ENCODE peak calls at places on chromosome 17, in ten cellular contexts. Z is activated T-cell treated with anti-CD3 and anti-CD28 coated beads, Interleukin-2, amount 50 U/mL, for 48 hours; G is hypothalamus; L is B cell; H is GM23248; F is stimulated activated CD4-positive, alpha-beta T cell treated with anti-CD3 and anti-CD28 coated beads, Interleukin-1b, Interleukin-23, amount 100 ng/mL, for 1 hour; X is HEK293T; N is NCI-H1694; A is fibroblast of the conjunctiva; V is SK-MEL-5. J is an unnamed sample.

GRCh38 chr17:3510090-3510489 is 34.3 kb downstream of the ASPA start:
- DNase-seq in Z (no peak), G (no peak), L (no peak), H (no peak), F (no peak), X (no peak), N (no peak), A (no peak), V (no peak), J (no peak)

GRCh38 chr17:43020789-43021738 is 1.1 kb downstream of the VAT1 start:
- DNase-seq in Z (no peak), G (peak), L (peak), H (peak), F (no peak), X (peak), N (no peak), A (peak), V (peak), J (peak)

GRCh38 chr17:67019126-67019507 is 25.2 kb upstream of the CACNG1 start:
- DNase-seq in Z (no peak), G (no peak), L (no peak), H (no peak), F (no peak), X (no peak), N (no peak), A (no peak), V (no peak), J (no peak)

GRCh38 chr17:28896884-28897768 is at the start of gene FLOT2:
- DNase-seq in Z (peak), G (peak), L (peak), H (peak), F (peak), X (peak), N (peak), A (no peak), V (peak), J (no peak)

GRCh38 chr17:1800240-1800639 is 29.5 kb downstream of the SMYD4 start:
- DNase-seq in Z (no peak), G (no peak), L (no peak), H (no peak), F (no peak), X (no peak), N (no peak), A (no peak), V (no peak), J (no peak)

GRCh38 chr17:65122836-65123756 is 14.1 kb upstream of the RGS9 start:
- DNase-seq in Z (peak), G (peak), L (peak), H (peak), F (peak), X (peak), N (peak), A (peak), V (peak), J (peak)

GRCh38 chr17:75919611-75920010 is 14.9 kb upstream of the MRPL38 start:
- DNase-seq in Z (no peak), G (no peak), L (no peak), H (no peak), F (no peak), X (no peak), N (no peak), A (no peak), V (no peak), J (no peak)

GRCh38 chr17:43661699-43662431 is at the start of gene MEOX1:
- DNase-seq in Z (peak), G (no peak), L (no peak), H (peak), F (no peak), X (peak), N (no peak), A (peak), V (no peak), J (no peak)

GRCh38 chr17:31593806-31594205 is 202.3 kb downstream of the RAB11FIP4 start:
- DNase-seq in Z (no peak), G (no peak), L (no peak), H (peak), F (no peak), X (no peak), N (peak), A (no peak), V (no peak), J (no peak)

GRCh38 chr17:65987988-65988387 is 203.9 kb downstream of the CEP112 start:
- DNase-seq in Z (peak), G (no peak), L (no peak), H (peak), F (no peak), X (peak), N (no peak), A (peak), V (peak), J (peak)

GRCh38 chr17:82882715-82883446 is 43.1 kb upstream of the ZNF750 start:
- DNase-seq in Z (peak), G (no peak), L (peak), H (no peak), F (peak), X (no peak), N (no peak), A (no peak), V (no peak), J (no peak)

GRCh38 chr17:7236808-7237207 is 2.4 kb downstream of the PHF23 start:
- DNase-seq in Z (no peak), G (no peak), L (no peak), H (no peak), F (no peak), X (no peak), N (no peak), A (no peak), V (no peak), J (no peak)

GRCh38 chr17:45876539-45876938 is 17.8 kb upstream of the MAPT start:
- DNase-seq in Z (no peak), G (no peak), L (no peak), H (no peak), F (no peak), X (no peak), N (no peak), A (no peak), V (no peak), J (no peak)

GRCh38 chr17:15291674-15292361 is 26.7 kb upstream of the PMP22 start:
- DNase-seq in Z (no peak), G (no peak), L (no peak), H (no peak), F (no peak), X (no peak), N (no peak), A (no peak), V (no peak), J (no peak)

GRCh38 chr17:83078378-83079339 is 750 bp upstream of the METRNL start:
- DNase-seq in Z (no peak), G (no peak), L (peak), H (peak), F (no peak), X (peak), N (no peak), A (no peak), V (no peak), J (no peak)

GRCh38 chr17:45052052-45052772 is 780 bp upstream of the DCAKD start:
- DNase-seq in Z (peak), G (peak), L (peak), H (peak), F (no peak), X (no peak), N (no peak), A (no peak), V (peak), J (peak)

GRCh38 chr17:8175795-8176196 is 384 bp downstream of the TMEM107 start:
- DNase-seq in Z (no peak), G (no peak), L (no peak), H (peak), F (no peak), X (no peak), N (no peak), A (no peak), V (no peak), J (no peak)

GRCh38 chr17:61209524-61209923 is 190.1 kb upstream of the TBX2 start:
- DNase-seq in Z (no peak), G (no peak), L (no peak), H (no peak), F (no peak), X (no peak), N (no peak), A (no peak), V (peak), J (peak)

GRCh38 chr17:253091-253846 is 71.8 kb upstream of the DOC2B start:
- DNase-seq in Z (no peak), G (no peak), L (no peak), H (no peak), F (no peak), X (no peak), N (no peak), A (no peak), V (no peak), J (no peak)

GRCh38 chr17:36469733-36470132 is 16.7 kb upstream of the ZNHIT3 start:
- DNase-seq in Z (no peak), G (no peak), L (no peak), H (no peak), F (no peak), X (no peak), N (no peak), A (no peak), V (no peak), J (no peak)

GRCh38 chr17:64091116-64091515 is 38.8 kb downstream of the ERN1 start:
- DNase-seq in Z (no peak), G (no peak), L (no peak), H (peak), F (no peak), X (no peak), N (no peak), A (no peak), V (no peak), J (no peak)

GRCh38 chr17:81821603-81822311 is 11.3 kb downstream of the MCRIP1 start:
- DNase-seq in Z (peak), G (peak), L (no peak), H (peak), F (no peak), X (peak), N (peak), A (no peak), V (peak), J (peak)

GRCh38 chr17:1058423-1059130 is 61.6 kb downstream of the TIMM22 start:
- DNase-seq in Z (peak), G (no peak), L (peak), H (peak), F (peak), X (peak), N (peak), A (no peak), V (peak), J (no peak)

GRCh38 chr17:82600731-82601446 is 47.4 kb downstream of the WDR45B start:
- DNase-seq in Z (no peak), G (no peak), L (no peak), H (no peak), F (no peak), X (no peak), N (no peak), A (no peak), V (no peak), J (no peak)

GRCh38 chr17:3740611-3741073 is 16.9 kb downstream of the HASPIN start:
- DNase-seq in Z (peak), G (no peak), L (peak), H (no peak), F (no peak), X (no peak), N (no peak), A (no peak), V (no peak), J (no peak)

GRCh38 chr17:66494023-66494803 is 191.8 kb downstream of the PRKCA start:
- DNase-seq in Z (no peak), G (no peak), L (no peak), H (peak), F (no peak), X (no peak), N (no peak), A (peak), V (peak), J (peak)

GRCh38 chr17:17851101-17851500 is 14.3 kb upstream of the SREBF1 start:
- DNase-seq in Z (no peak), G (no peak), L (no peak), H (no peak), F (no peak), X (no peak), N (no peak), A (no peak), V (no peak), J (no peak)

GRCh38 chr17:39036009-39036408 is 68.8 kb upstream of the FBXO47 start:
- DNase-seq in Z (no peak), G (no peak), L (no peak), H (no peak), F (no peak), X (no peak), N (no peak), A (no peak), V (no peak), J (no peak)

GRCh38 chr17:64256913-64257807 is 5.9 kb downstream of the TEX2 start:
- DNase-seq in Z (no peak), G (no peak), L (no peak), H (peak), F (no peak), X (no peak), N (no peak), A (no peak), V (peak), J (no peak)

GRCh38 chr17:60863892-60864673 is 186.4 kb downstream of the BCAS3 start:
- DNase-seq in Z (no peak), G (no peak), L (no peak), H (no peak), F (no peak), X (no peak), N (no peak), A (no peak), V (no peak), J (no peak)

GRCh38 chr17:35244345-35245195 is 1.7 kb downstream of the SLFN5 start:
- DNase-seq in Z (peak), G (no peak), L (peak), H (peak), F (peak), X (peak), N (no peak), A (peak), V (peak), J (peak)

GRCh38 chr17:12395733-12396354 is 269.8 kb upstream of the MYOCD start:
- DNase-seq in Z (peak), G (no peak), L (no peak), H (peak), F (no peak), X (peak), N (peak), A (no peak), V (peak), J (no peak)

GRCh38 chr17:50560931-50561750 is 626 bp downstream of the CACNA1G start:
- DNase-seq in Z (no peak), G (no peak), L (peak), H (peak), F (no peak), X (no peak), N (no peak), A (no peak), V (no peak), J (no peak)

GRCh38 chr17:37701424-37702020 is 43.3 kb downstream of the HNF1B start:
- DNase-seq in Z (peak), G (no peak), L (peak), H (peak), F (peak), X (peak), N (peak), A (no peak), V (peak), J (no peak)

GRCh38 chr17:67818110-67819002 is 6.9 kb upstream of the BPTF start:
- DNase-seq in Z (no peak), G (no peak), L (peak), H (no peak), F (no peak), X (no peak), N (no peak), A (no peak), V (no peak), J (no peak)

GRCh38 chr17:4177732-4178131 is 34.7 kb downstream of the CYB5D2 start:
- DNase-seq in Z (no peak), G (no peak), L (no peak), H (no peak), F (no peak), X (no peak), N (no peak), A (no peak), V (no peak), J (no peak)

GRCh38 chr17:79095345-79096055 is 20.9 kb downstream of the ENGASE start:
- DNase-seq in Z (no peak), G (no peak), L (no peak), H (peak), F (no peak), X (no peak), N (no peak), A (no peak), V (no peak), J (no peak)